ENCODE peak calls at places on chromosomes 13 and 19, in nine cellular contexts. Q is IMR-90, B is fibroblast of lung, M is HCT116, W is OCI-LY7, I is GM23338, T is K562, F is neural progenitor cell, Z is PC-3. A is an unnamed sample. For H4K20me1, the result is how much of the 10 kb centered on the place peaks cover.

GRCh38 chr13:113514844-113515243 is 24.3 kb upstream of the DCUN1D2 start:
- DNase-seq in Q (no peak), B (no peak), M (no peak), W (no peak), I (no peak), T (no peak), F (no peak), Z (no peak), A (no peak)

GRCh38 chr19:47109541-47110375 is 3.8 kb downstream of the ZC3H4 start:
- DNase-seq in Q (peak), B (peak), M (no peak), W (peak), I (peak), T (peak), F (no peak), Z (peak), A (peak)

GRCh38 chr19:45016388-45017314 is 15.4 kb downstream of the RELB start:
- DNase-seq in Q (peak), B (peak), M (peak), W (peak), I (peak), T (peak), F (peak), Z (peak), A (peak)

GRCh38 chr13:79869326-79869725 is 388.4 kb downstream of the NDFIP2 start:
- DNase-seq in Q (peak), B (peak), M (no peak), W (no peak), I (peak), T (no peak), F (no peak), Z (peak), A (no peak)

GRCh38 chr13:102555914-102556553 is 40.8 kb upstream of the TPP2 start:
- DNase-seq in Q (peak), B (peak), M (peak), W (peak), I (peak), T (peak), F (peak), Z (peak), A (peak)

GRCh38 chr13:49292742-49293498 is 45.2 kb downstream of the CDADC1 start:
- DNase-seq in Q (peak), B (peak), M (no peak), W (no peak), I (no peak), T (peak), F (no peak), Z (no peak), A (peak)

GRCh38 chr19:4328243-4328990 is 10.2 kb downstream of the STAP2 start:
- DNase-seq in Q (peak), B (peak), M (peak), W (peak), I (peak), T (peak), F (peak), Z (no peak), A (peak)

GRCh38 chr19:36409841-36410240 is 8.6 kb downstream of the ZFP82 start:
- DNase-seq in Q (no peak), B (peak), M (no peak), W (no peak), I (no peak), T (no peak), F (no peak), Z (no peak), A (no peak)

GRCh38 chr19:6048348-6048747 is 62.0 kb downstream of the RFX2 start:
- DNase-seq in Q (no peak), B (no peak), M (no peak), W (no peak), I (no peak), T (no peak), F (no peak), Z (no peak), A (no peak)

GRCh38 chr19:48321622-48322591 is 3.4 kb upstream of the EMP3 start:
- DNase-seq in Q (peak), B (peak), M (peak), W (peak), I (peak), T (peak), F (peak), Z (peak), A (peak)

GRCh38 chr13:100842136-100842535 is 167.5 kb upstream of the TMTC4 start:
- DNase-seq in Q (no peak), B (no peak), M (no peak), W (no peak), I (no peak), T (no peak), F (no peak), Z (no peak), A (no peak)

GRCh38 chr13:63910406-63910957 is 2494.8 kb upstream of the PCDH20 start:
- DNase-seq in Q (peak), B (peak), M (no peak), W (no peak), I (peak), T (no peak), F (peak), Z (no peak), A (no peak)

GRCh38 chr13:26867451-26868067 is 107.0 kb upstream of the GPR12 start:
- DNase-seq in Q (peak), B (peak), M (no peak), W (peak), I (peak), T (peak), F (peak), Z (peak), A (peak)

GRCh38 chr13:45820106-45820838 is 31.3 kb downstream of the SIAH3 start:
- DNase-seq in Q (no peak), B (no peak), M (no peak), W (no peak), I (no peak), T (no peak), F (no peak), Z (no peak), A (no peak)

GRCh38 chr19:42436006-42436405 is 6.7 kb downstream of the CXCL17 start:
- DNase-seq in Q (no peak), B (no peak), M (no peak), W (no peak), I (no peak), T (no peak), F (no peak), Z (no peak), A (no peak)

GRCh38 chr19:41218615-41219507 is at the start of gene AXL:
- DNase-seq in Q (peak), B (peak), M (peak), W (no peak), I (peak), T (no peak), F (peak), Z (peak), A (no peak)

GRCh38 chr19:50721441-50722137 is 1.6 kb upstream of the CLEC11A start:
- DNase-seq in Q (no peak), B (no peak), M (no peak), W (no peak), I (no peak), T (no peak), F (no peak), Z (no peak), A (no peak)

GRCh38 chr13:35356572-35356971 is 119.9 kb downstream of the MAB21L1 start:
- DNase-seq in Q (no peak), B (no peak), M (no peak), W (peak), I (no peak), T (no peak), F (no peak), Z (no peak), A (peak)

GRCh38 chr13:89726690-89727435 is 1620.6 kb upstream of the MIR17HG start:
- DNase-seq in Q (peak), B (peak), M (no peak), W (no peak), I (no peak), T (no peak), F (no peak), Z (peak), A (no peak)

DNA sequence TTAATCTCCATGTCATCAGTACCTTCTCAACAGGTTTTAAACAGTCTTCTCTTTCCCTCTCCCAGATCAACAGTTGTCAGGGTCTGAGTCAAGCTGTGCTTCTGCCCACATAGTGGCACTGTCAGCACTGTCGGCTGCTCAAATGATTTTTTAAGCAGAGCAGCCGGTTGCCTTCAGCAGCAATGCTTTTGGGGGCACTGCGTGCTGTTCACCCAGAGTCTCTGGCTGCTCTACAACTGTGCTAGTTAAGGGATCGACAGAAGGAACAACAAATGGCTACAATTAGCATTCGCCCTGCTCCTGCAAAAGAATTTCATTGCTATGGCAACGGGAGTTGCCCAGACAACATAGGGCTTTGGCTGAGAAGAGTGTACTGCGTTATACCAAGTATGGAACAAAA is 412.9 kb downstream of the DIAPH3 start:
- DNase-seq in Q (peak), B (peak), M (no peak), W (no peak), I (peak), T (no peak), F (peak), Z (no peak), A (no peak)
- TF ChIP-seq CTCF in Q (peak), B (no peak), M (no peak), W (no peak), I (no peak), T (no peak), F (no peak), Z (no peak), A (no peak)

GRCh38 chr19:19402656-19403372 is 2.7 kb upstream of the GATAD2A start:
- DNase-seq in Q (no peak), B (no peak), M (no peak), W (no peak), I (no peak), T (no peak), F (no peak), Z (no peak), A (no peak)
- H4K20me1 ChIP-seq in Q (under half), B (under half), M (under half), W (under half), I (under half), T (under half), F (under half), Z (under half), A (under half)

GRCh38 chr19:1065606-1066109 is 1.3 kb upstream of the ARHGAP45 start:
- DNase-seq in Q (no peak), B (no peak), M (peak), W (no peak), I (peak), T (no peak), F (no peak), Z (peak), A (no peak)
- H3K27ac ChIP-seq in Q (no peak), B (no peak), M (peak), W (peak), I (no peak), T (no peak), F (no peak), Z (peak), A (no peak)

DNA sequence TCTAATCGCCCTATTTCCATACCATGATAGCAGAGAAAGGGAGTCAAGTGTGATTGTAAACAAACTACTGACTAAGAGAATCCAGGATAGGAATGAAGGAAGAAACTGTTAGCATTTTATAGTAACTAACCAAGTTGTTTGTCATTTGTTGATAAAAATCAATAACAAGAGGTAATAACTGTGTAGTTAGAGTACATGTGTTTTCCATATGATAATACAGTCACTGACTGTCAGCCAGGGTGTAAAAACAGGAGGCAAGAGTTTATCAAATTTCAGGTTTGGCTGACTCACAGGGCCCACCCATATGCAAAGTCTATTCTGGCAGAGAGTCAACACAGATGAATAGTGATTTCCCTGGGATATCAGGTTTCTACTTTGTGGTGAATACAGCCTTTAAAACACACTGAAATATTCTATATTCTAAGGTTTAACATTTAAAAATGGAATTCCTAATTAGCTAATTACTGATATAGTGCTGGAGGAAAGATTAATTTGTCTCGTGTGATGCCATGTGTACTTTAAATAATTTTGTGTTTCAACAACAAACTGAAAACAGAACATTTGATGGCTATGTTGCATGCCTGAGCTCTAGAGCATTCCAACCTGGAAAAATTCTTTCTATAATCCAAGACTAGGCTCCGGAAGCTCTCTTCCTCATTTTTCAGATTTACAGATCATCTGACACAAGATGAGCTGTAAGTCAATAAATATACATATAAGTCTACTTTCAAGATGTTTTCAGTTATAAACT is 6.0 kb upstream of the FOXO1 start:
- DNase-seq in Q (peak), B (peak), M (peak), W (no peak), I (peak), T (peak), F (no peak), Z (peak), A (no peak)
- TF ChIP-seq CTCF in Q (no peak), B (no peak), M (no peak), W (no peak), I (no peak), T (no peak), F (no peak), Z (no peak), A (no peak)